ENCODE peak calls at places on chromosomes 2 and 18, in six cellular contexts. One of them, this sample, is unnamed.

GRCh38 chr2:109447251-109447661 is 166.5 kb downstream of the SEPTIN10 start:
- DNase-seq in transverse colon: no peak
- DNase-seq in heart left ventricle: no peak
- DNase-seq in GM23248: peak; percentile 82
- DNase-seq in A673: peak; percentile 86
- DNase-seq in small intestine: no peak
- DNase-seq in this sample: no peak

GRCh38 chr2:182504903-182505302 is 78.1 kb upstream of the PDE1A start:
- DNase-seq in transverse colon: no peak
- DNase-seq in heart left ventricle: peak; percentile 47
- DNase-seq in GM23248: peak; percentile 88
- DNase-seq in A673: peak; percentile 50
- DNase-seq in small intestine: no peak
- DNase-seq in this sample: no peak

GRCh38 chr2:150548527-150548926 is 61.1 kb upstream of the RND3 start:
- DNase-seq in transverse colon: no peak
- DNase-seq in heart left ventricle: no peak
- DNase-seq in GM23248: peak; percentile 39
- DNase-seq in A673: peak; percentile 35
- DNase-seq in small intestine: no peak
- DNase-seq in this sample: no peak

GRCh38 chr2:233980955-233981555 is 63.9 kb downstream of the TRPM8 start:
- DNase-seq in transverse colon: no peak
- DNase-seq in heart left ventricle: no peak
- DNase-seq in GM23248: no peak
- DNase-seq in A673: no peak
- DNase-seq in small intestine: no peak
- DNase-seq in this sample: no peak

GRCh38 chr18:35071819-35072247 is 30.6 kb downstream of the MAPRE2 start:
- DNase-seq in transverse colon: no peak
- DNase-seq in heart left ventricle: no peak
- DNase-seq in GM23248: no peak
- DNase-seq in A673: no peak
- DNase-seq in small intestine: no peak
- DNase-seq in this sample: no peak

GRCh38 chr2:29000481-29000880 is 19.4 kb downstream of the TOGARAM2 start:
- DNase-seq in transverse colon: peak; percentile 56
- DNase-seq in heart left ventricle: peak; percentile 68
- DNase-seq in GM23248: no peak
- DNase-seq in A673: no peak
- DNase-seq in small intestine: peak; percentile 49
- DNase-seq in this sample: no peak

GRCh38 chr18:59402432-59403090 is 43.5 kb upstream of the LMAN1 start:
- DNase-seq in transverse colon: peak; percentile 74
- DNase-seq in heart left ventricle: peak; percentile 67
- DNase-seq in GM23248: peak; percentile 82
- DNase-seq in A673: peak; percentile 96
- DNase-seq in small intestine: peak; percentile 75
- DNase-seq in this sample: peak; percentile 83

GRCh38 chr2:215022418-215022817 is 116.0 kb downstream of the ABCA12 start:
- DNase-seq in transverse colon: no peak
- DNase-seq in heart left ventricle: no peak
- DNase-seq in GM23248: peak; percentile 76
- DNase-seq in A673: peak; percentile 48
- DNase-seq in small intestine: no peak
- DNase-seq in this sample: no peak

GRCh38 chr18:55869547-55869946 is 281.6 kb upstream of the TCF4 start:
- DNase-seq in transverse colon: no peak
- DNase-seq in heart left ventricle: no peak
- DNase-seq in GM23248: peak; percentile 23
- DNase-seq in A673: no peak
- DNase-seq in small intestine: no peak
- DNase-seq in this sample: no peak

GRCh38 chr2:48693066-48693465 is 62.5 kb downstream of the LHCGR start:
- DNase-seq in transverse colon: no peak
- DNase-seq in heart left ventricle: no peak
- DNase-seq in GM23248: peak; percentile 15
- DNase-seq in A673: no peak
- DNase-seq in small intestine: no peak
- DNase-seq in this sample: no peak

GRCh38 chr2:86765308-86765695 is 25.4 kb downstream of the CD8A start:
- DNase-seq in transverse colon: no peak
- DNase-seq in heart left ventricle: no peak
- DNase-seq in GM23248: no peak
- DNase-seq in A673: no peak
- DNase-seq in small intestine: no peak
- DNase-seq in this sample: no peak

GRCh38 chr2:130814931-130815680 is 21.6 kb upstream of the ARHGEF4 start:
- DNase-seq in transverse colon: no peak
- DNase-seq in heart left ventricle: no peak
- DNase-seq in GM23248: no peak
- DNase-seq in A673: no peak
- DNase-seq in small intestine: no peak
- DNase-seq in this sample: no peak

GRCh38 chr2:176118606-176119370 is 2.2 kb downstream of the HOXD10 start:
- DNase-seq in transverse colon: peak; percentile 68
- DNase-seq in heart left ventricle: no peak
- DNase-seq in GM23248: peak; percentile 78
- DNase-seq in A673: peak; percentile 90
- DNase-seq in small intestine: no peak
- DNase-seq in this sample: no peak

GRCh38 chr2:35228584-35228983 is 1127.0 kb upstream of the CRIM1 start:
- DNase-seq in transverse colon: no peak
- DNase-seq in heart left ventricle: no peak
- DNase-seq in GM23248: no peak
- DNase-seq in A673: no peak
- DNase-seq in small intestine: no peak
- DNase-seq in this sample: no peak

GRCh38 chr2:43576983-43577892 is 18.6 kb downstream of the THADA start:
- DNase-seq in transverse colon: no peak
- DNase-seq in heart left ventricle: no peak
- DNase-seq in GM23248: peak; percentile 89
- DNase-seq in A673: peak; percentile 61
- DNase-seq in small intestine: peak; percentile 50
- DNase-seq in this sample: no peak

GRCh38 chr2:98560256-98560771 is 48.0 kb downstream of the COA5 start:
- DNase-seq in transverse colon: no peak
- DNase-seq in heart left ventricle: peak; percentile 82
- DNase-seq in GM23248: peak; percentile 96
- DNase-seq in A673: peak; percentile 18
- DNase-seq in small intestine: no peak
- DNase-seq in this sample: no peak

GRCh38 chr2:10989151-10989550 is 77.4 kb downstream of the KCNF1 start:
- DNase-seq in transverse colon: no peak
- DNase-seq in heart left ventricle: no peak
- DNase-seq in GM23248: no peak
- DNase-seq in A673: no peak
- DNase-seq in small intestine: no peak
- DNase-seq in this sample: no peak

GRCh38 chr2:145987797-145988196 is 1467.9 kb upstream of the ZEB2 start:
- DNase-seq in transverse colon: no peak
- DNase-seq in heart left ventricle: no peak
- DNase-seq in GM23248: no peak
- DNase-seq in A673: no peak
- DNase-seq in small intestine: no peak
- DNase-seq in this sample: no peak

DNA sequence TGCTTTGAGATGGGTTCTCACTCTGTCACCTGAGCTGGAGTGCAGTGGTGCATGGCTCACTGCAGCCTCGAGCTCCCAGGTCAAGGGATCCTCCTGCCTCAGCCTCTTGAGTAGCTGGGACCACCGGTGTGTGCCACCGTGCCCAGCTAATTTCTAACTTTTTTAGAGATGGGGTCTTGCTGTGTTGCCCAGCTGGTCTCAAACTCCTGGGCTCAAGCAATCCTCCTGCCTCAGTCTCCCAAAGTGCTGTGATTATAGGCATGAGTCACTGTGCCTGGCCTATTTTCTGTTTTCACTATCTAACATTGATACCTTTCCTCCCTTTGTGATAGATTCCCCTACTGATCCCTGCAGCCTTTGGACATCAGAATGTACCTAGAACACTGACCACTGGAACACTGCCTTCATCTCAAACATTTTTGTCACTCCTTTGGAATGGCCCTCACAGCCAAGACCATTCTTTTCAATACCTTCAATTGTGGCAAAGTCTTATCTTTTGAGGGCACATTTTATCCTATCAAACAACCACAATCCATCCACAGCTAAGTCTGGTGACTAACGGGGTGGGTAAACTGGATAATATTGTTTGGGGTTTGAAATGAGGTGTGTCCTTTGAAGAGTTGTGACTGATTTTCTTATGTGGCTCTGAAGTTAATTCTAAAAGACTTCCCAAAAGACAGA is 43.7 kb downstream of the EPAS1 start:
- DNase-seq in transverse colon: no peak
- DNase-seq in heart left ventricle: no peak
- DNase-seq in GM23248: no peak
- DNase-seq in A673: no peak
- DNase-seq in small intestine: no peak
- DNase-seq in this sample: no peak
- H3K4me1 ChIP-seq in transverse colon: peaks cover 43% of the 10 kb centered on the region
- H3K4me1 ChIP-seq in heart left ventricle: peaks cover 98% of the 10 kb centered on the region
- H3K4me1 ChIP-seq in GM23248: peaks cover 21% of the 10 kb centered on the region
- H3K4me1 ChIP-seq in A673: no peaks in the 10 kb centered on the region
- H3K4me1 ChIP-seq in small intestine: peaks cover under 1% of the 10 kb centered on the region
- H3K4me1 ChIP-seq in this sample: peaks cover 49% of the 10 kb centered on the region

GRCh38 chr18:77102246-77103040 is 30.1 kb downstream of the MBP start:
- DNase-seq in transverse colon: no peak
- DNase-seq in heart left ventricle: no peak
- DNase-seq in GM23248: peak; percentile 87
- DNase-seq in A673: peak; percentile 63
- DNase-seq in small intestine: peak; percentile 72
- DNase-seq in this sample: no peak
- H3K4me1 ChIP-seq in transverse colon: peaks cover 83% of the 10 kb centered on the region
- H3K4me1 ChIP-seq in heart left ventricle: peaks cover 69% of the 10 kb centered on the region
- H3K4me1 ChIP-seq in GM23248: peaks cover 55% of the 10 kb centered on the region
- H3K4me1 ChIP-seq in A673: peaks cover 23% of the 10 kb centered on the region
- H3K4me1 ChIP-seq in small intestine: peaks cover 28% of the 10 kb centered on the region
- H3K4me1 ChIP-seq in this sample: peaks cover 65% of the 10 kb centered on the region

DNA sequence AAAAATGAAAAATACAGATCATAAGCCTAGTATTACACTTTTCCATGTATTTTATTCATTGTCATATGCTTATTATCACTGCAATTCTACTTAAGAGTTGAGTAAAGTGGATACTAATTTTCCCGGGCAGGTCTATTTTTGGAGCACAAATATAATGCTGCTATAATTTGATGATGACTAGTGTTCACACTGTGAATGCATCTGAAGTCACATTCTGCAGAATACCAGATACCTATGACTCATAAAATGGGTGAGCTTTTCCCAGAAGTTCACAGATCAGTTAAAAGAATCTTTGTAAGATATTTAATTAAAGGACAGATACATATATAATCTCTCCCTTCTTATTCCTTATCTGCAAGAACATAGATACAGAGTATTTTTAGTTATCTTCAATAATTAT is 79.8 kb upstream of the MC4R start:
- DNase-seq in transverse colon: no peak
- DNase-seq in heart left ventricle: no peak
- DNase-seq in GM23248: peak; percentile 85
- DNase-seq in A673: no peak
- DNase-seq in small intestine: no peak
- DNase-seq in this sample: no peak
- H3K4me1 ChIP-seq in transverse colon: no peaks in the 10 kb centered on the region
- H3K4me1 ChIP-seq in heart left ventricle: no peaks in the 10 kb centered on the region
- H3K4me1 ChIP-seq in GM23248: peaks cover 13% of the 10 kb centered on the region
- H3K4me1 ChIP-seq in A673: no peaks in the 10 kb centered on the region
- H3K4me1 ChIP-seq in small intestine: no peaks in the 10 kb centered on the region
- H3K4me1 ChIP-seq in this sample: no peaks in the 10 kb centered on the region

DNA sequence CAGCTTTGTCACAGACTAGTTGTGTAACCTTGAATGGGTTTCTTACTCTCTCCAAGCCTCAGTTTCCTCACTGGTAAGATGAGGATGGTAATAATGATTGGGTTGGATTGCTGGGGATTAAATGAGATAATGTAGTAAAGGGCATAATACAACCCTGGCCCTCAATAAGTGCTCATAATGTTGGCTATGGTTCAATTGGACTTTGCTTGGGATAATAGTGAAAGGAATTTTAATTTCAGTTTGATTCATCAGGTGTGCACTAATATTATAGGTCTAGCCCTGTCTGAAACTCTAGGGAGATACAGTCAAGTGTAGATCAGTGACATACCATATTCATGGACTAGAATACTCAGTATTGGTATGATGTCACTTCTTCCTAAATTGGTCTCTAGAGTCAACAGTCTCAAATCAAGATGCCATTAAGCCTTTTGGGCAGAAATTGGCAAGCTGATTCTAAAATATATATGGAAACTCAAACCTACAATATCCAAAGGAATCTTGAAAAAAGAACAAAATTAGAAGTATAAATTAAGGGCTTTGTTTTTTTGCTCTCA is 161.4 kb downstream of the SMAD7 start:
- DNase-seq in transverse colon: no peak
- DNase-seq in heart left ventricle: no peak
- DNase-seq in GM23248: no peak
- DNase-seq in A673: no peak
- DNase-seq in small intestine: peak; percentile 97
- DNase-seq in this sample: no peak
- H3K4me1 ChIP-seq in transverse colon: peaks cover 12% of the 10 kb centered on the region
- H3K4me1 ChIP-seq in heart left ventricle: peaks cover 70% of the 10 kb centered on the region
- H3K4me1 ChIP-seq in GM23248: peaks cover 4% of the 10 kb centered on the region
- H3K4me1 ChIP-seq in A673: peaks cover 6% of the 10 kb centered on the region
- H3K4me1 ChIP-seq in small intestine: peaks cover 10% of the 10 kb centered on the region
- H3K4me1 ChIP-seq in this sample: peaks cover 9% of the 10 kb centered on the region